ENCODE peak calls at places on chromosome 17, in four cellular contexts. K is GM12891; U is activated naive CD4-positive, alpha-beta T cell; T is GM19239. O is an unnamed sample.

GRCh38 chr17:9232591-9233270 is 211.4 kb downstream of the NTN1 start:
- DNase-seq in K (no peak), U (no peak), T (no peak), O (no peak)

GRCh38 chr17:81409190-81409935 is 14.1 kb downstream of the BAHCC1 start:
- DNase-seq in T (no peak), U (no peak), K (no peak), O (no peak)

GRCh38 chr17:70736375-70736957 is 567.1 kb downstream of the KCNJ2 start:
- DNase-seq in K (no peak), U (no peak), T (no peak), O (no peak)

GRCh38 chr17:67316776-67317175 is 49.6 kb downstream of the PSMD12 start:
- DNase-seq in U (no peak), K (no peak), T (no peak), O (no peak)

GRCh38 chr17:32671891-32672290 is 185.1 kb downstream of the CDK5R1 start:
- DNase-seq in U (no peak), T (no peak), K (no peak), O (no peak)

GRCh38 chr17:33112763-33113162 is 121.1 kb downstream of the SPACA3 start:
- DNase-seq in T (no peak), K (no peak), U (no peak), O (no peak)

GRCh38 chr17:57607553-57608120 is 137.5 kb downstream of the CCDC182 start:
- DNase-seq in T (no peak), U (no peak), K (no peak), O (no peak)

GRCh38 chr17:49567871-49568694 is 7.6 kb upstream of the NXPH3 start:
- DNase-seq in T (peak; percentile 65), U (peak; percentile 84), K (peak; percentile 73), O (peak; percentile 85)

GRCh38 chr17:42436401-42436800 is 13.3 kb upstream of the CAVIN1 start:
- DNase-seq in K (no peak), U (no peak), T (no peak), O (no peak)

O was measured in GM13976.